ENCODE peak calls at places on chromosomes 4 and X, in four cellular contexts. C, W, F and J are unnamed samples.

GRCh38 chr4:156962551-156962974 is 9.0 kb downstream of the PDGFC start:
- DNase-seq in C (peak; percentile 91), W (peak; percentile 50), F (no peak), J (no peak)

GRCh38 chr4:74415602-74416300 is 29.2 kb upstream of the AREG start:
- DNase-seq in C (no peak), W (no peak), F (no peak), J (no peak)

GRCh38 chrX:53263597-53264094 is 17.7 kb downstream of the IQSEC2 start:
- DNase-seq in C (no peak), W (no peak), F (no peak), J (peak; percentile 58)

GRCh38 chr4:53943345-53944085 is 120.9 kb downstream of the CHIC2 start:
- DNase-seq in C (no peak), W (no peak), F (no peak), J (peak; percentile 57)

GRCh38 chrX:150038977-150039599 is 100.8 kb upstream of the EOLA2 start:
- DNase-seq in C (no peak), W (no peak), F (no peak), J (no peak)

GRCh38 chrX:150616863-150617198 is 48.4 kb downstream of the MTM1 start:
- DNase-seq in C (no peak), W (no peak), F (no peak), J (no peak)

GRCh38 chr4:159227984-159228383 is 125.1 kb downstream of the RAPGEF2 start:
- DNase-seq in C (peak; percentile 81), W (peak; percentile 78), F (peak; percentile 79), J (peak; percentile 91)

GRCh38 chr4:6608758-6609414 is 31.6 kb upstream of the MRFAP1 start:
- DNase-seq in C (no peak), W (no peak), F (no peak), J (peak; percentile 6)

GRCh38 chr4:154722262-154722661 is 21.5 kb upstream of the LRAT start:
- DNase-seq in C (no peak), W (no peak), F (no peak), J (no peak)

GRCh38 chr4:154720123-154720522 is 23.7 kb upstream of the LRAT start:
- DNase-seq in C (no peak), W (no peak), F (no peak), J (no peak)

GRCh38 chr4:154719087-154719486 is 24.7 kb upstream of the LRAT start:
- DNase-seq in C (no peak), W (no peak), F (no peak), J (no peak)

DNA sequence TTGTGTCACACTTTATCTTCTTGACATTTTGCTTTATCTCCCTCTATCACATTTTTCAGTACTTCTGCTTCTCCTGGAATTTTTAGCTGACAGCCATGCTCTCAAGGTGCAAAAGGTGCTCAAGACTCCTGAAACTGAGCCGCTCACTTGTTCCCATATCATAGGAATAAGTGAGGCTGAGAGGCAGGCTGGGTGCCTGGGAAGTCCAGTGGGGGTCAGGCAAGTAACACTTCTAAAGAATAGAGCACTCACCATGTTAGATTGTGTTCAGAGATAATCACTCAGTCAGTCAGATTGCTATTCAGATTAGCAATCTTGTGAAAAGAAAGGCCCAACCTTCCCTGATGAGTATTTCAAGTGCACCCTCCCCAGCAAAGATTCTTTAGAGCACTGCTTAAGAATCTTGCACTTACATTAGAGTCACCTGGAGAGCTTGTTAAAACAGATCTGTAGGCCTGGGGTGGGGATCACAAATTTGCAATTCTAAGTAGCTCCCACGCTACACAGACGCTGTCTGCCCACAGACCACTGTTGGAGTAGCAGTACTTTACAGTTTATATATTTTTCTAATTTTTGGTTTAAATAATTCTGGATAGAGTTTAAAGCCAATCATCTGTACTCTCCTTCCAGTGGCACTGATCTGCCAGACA is 23.1 kb upstream of the LRAT start:
- DNase-seq in C (no peak), W (no peak), F (no peak), J (no peak)
- TF ChIP-seq CTCF in C (no peak), W (no peak), F (no peak), J (no peak)

GRCh38 chr4:110610940-110611785 is 11.7 kb downstream of the PITX2 start:
- DNase-seq in C (no peak), W (no peak), F (no peak), J (no peak)
- H3K4me3 ChIP-seq in C (no peak overlapping the region), W (no peak overlapping the region), F (no peak overlapping the region), J (no peak overlapping the region)

GRCh38 chr4:121822796-121823504 is 733 bp downstream of the CCNA2 start:
- DNase-seq in C (peak; percentile 67), W (peak; percentile 24), F (no peak), J (peak; percentile 24)
- H3K27ac ChIP-seq in C (no peak overlapping the region), W (no peak overlapping the region), F (no peak overlapping the region), J (peak overlapping the region; percentile 21)

GRCh38 chr4:116358633-116359222 is 726.6 kb downstream of the TRAM1L1 start:
- DNase-seq in C (no peak), W (peak; percentile 81), F (no peak), J (peak; percentile 90)
- TF ChIP-seq CTCF in C (peak; percentile 43), W (peak; percentile 75), F (peak; percentile 23), J (peak; percentile 78)

GRCh38 chrX:13894888-13895564 is 78.1 kb upstream of the GPM6B start:
- DNase-seq in C (no peak), W (no peak), F (no peak), J (no peak)
- H3K4me3 ChIP-seq in C (no peak overlapping the region), W (no peak overlapping the region), F (no peak overlapping the region), J (no peak overlapping the region)